ENCODE peak calls at places on chromosome 14, in five cellular contexts. C is MM.1S, I is GM23338, A is OCI-LY7, M is astrocyte. G is an unnamed sample.

GRCh38 chr14:61528591-61529021 is 166.7 kb upstream of the HIF1A start:
- DNase-seq in C (no peak), M (peak; percentile 96), A (no peak), I (no peak), G (no peak)

GRCh38 chr14:67766035-67766680 is 50.2 kb downstream of the ZFYVE26 start:
- DNase-seq in I (no peak), C (no peak), M (no peak), A (peak; percentile 13), G (peak; percentile 77)

GRCh38 chr14:39946796-39947195 is 514.6 kb upstream of the FBXO33 start:
- DNase-seq in M (peak; percentile 25), A (no peak), C (no peak), I (peak; percentile 0), G (peak; percentile 24)

GRCh38 chr14:90409209-90409730 is 12.4 kb downstream of the CALM1 start:
- DNase-seq in C (no peak), M (peak; percentile 98), A (no peak), I (no peak), G (no peak)

GRCh38 chr14:39229222-39229543 is 4.5 kb upstream of the MIA2 start:
- DNase-seq in C (no peak), M (no peak), A (peak; percentile 2), I (no peak), G (no peak)

GRCh38 chr14:101233391-101233790 is 327.9 kb upstream of the DIO3 start:
- DNase-seq in I (no peak), A (no peak), M (no peak), C (no peak), G (no peak)

GRCh38 chr14:89000007-89000942 is 175.8 kb downstream of the TTC8 start:
- DNase-seq in I (peak; percentile 48), M (peak; percentile 96), C (no peak), A (no peak), G (no peak)

GRCh38 chr14:38286481-38286880 is 30.6 kb upstream of the CLEC14A start:
- DNase-seq in I (no peak), A (no peak), C (no peak), M (peak; percentile 4), G (no peak)

GRCh38 chr14:75559451-75560187 is 18.8 kb upstream of the FLVCR2 start:
- DNase-seq in C (peak; percentile 21), M (peak; percentile 10), A (no peak), I (no peak), G (no peak)

GRCh38 chr14:61608245-61609142 is 86.8 kb upstream of the HIF1A start:
- DNase-seq in C (no peak), I (no peak), M (peak; percentile 83), A (no peak), G (no peak)

GRCh38 chr14:70955543-70956480 is 48.6 kb downstream of the PCNX1 start:
- DNase-seq in C (peak; percentile 39), I (peak; percentile 41), M (no peak), A (peak; percentile 27), G (peak; percentile 77)

GRCh38 chr14:78967111-78967809 is 797.1 kb downstream of the NRXN3 start:
- DNase-seq in I (no peak), A (no peak), M (peak; percentile 89), C (no peak), G (no peak)

GRCh38 chr14:60233251-60233650 is 15.8 kb upstream of the PPM1A start:
- DNase-seq in C (no peak), I (no peak), A (no peak), M (no peak), G (no peak)

GRCh38 chr14:101118746-101119610 is 215.5 kb upstream of the RTL1 start:
- DNase-seq in C (no peak), A (no peak), M (no peak), I (no peak), G (no peak)

GRCh38 chr14:51781352-51781751 is 79.1 kb upstream of the GNG2 start:
- DNase-seq in C (no peak), M (no peak), A (no peak), I (no peak), G (no peak)

GRCh38 chr14:72450473-72451044 is 443.3 kb downstream of the DPF3 start:
- DNase-seq in I (no peak), C (no peak), M (no peak), A (no peak), G (no peak)

GRCh38 chr14:67045440-67045839 is 143.8 kb upstream of the GARIN2 start:
- DNase-seq in M (no peak), C (no peak), A (no peak), I (no peak), G (no peak)

GRCh38 chr14:22781606-22782000 is 15.1 kb downstream of the OXA1L start:
- DNase-seq in A (no peak), C (no peak), M (peak; percentile 8), I (no peak), G (no peak)

GRCh38 chr14:26448181-26448855 is 149.5 kb downstream of the NOVA1 start:
- DNase-seq in I (no peak), C (no peak), A (no peak), M (no peak), G (no peak)

GRCh38 chr14:68921666-68922065 is 57.4 kb downstream of the ACTN1 start:
- DNase-seq in C (no peak), M (no peak), A (no peak), I (peak; percentile 50), G (no peak)
- H4K20me1 ChIP-seq in C (no peaks in the 10 kb centered on the region), M (peaks cover 97% of the 10 kb centered on the region), A (no peaks in the 10 kb centered on the region), I (peaks cover 24% of the 10 kb centered on the region), G (no peaks in the 10 kb centered on the region)

GRCh38 chr14:73739174-73739898 is 25.2 kb upstream of the PNMA1 start:
- DNase-seq in A (no peak), C (no peak), I (no peak), M (no peak), G (no peak)
- H4K20me1 ChIP-seq in A (peaks cover 32% of the 10 kb centered on the region), C (peaks cover 8% of the 10 kb centered on the region), I (peaks cover 2% of the 10 kb centered on the region), M (peaks cover 78% of the 10 kb centered on the region), G (peaks cover 66% of the 10 kb centered on the region)

GRCh38 chr14:93725002-93725582 is 63.2 kb downstream of the PRIMA1 start:
- DNase-seq in M (no peak), I (no peak), C (no peak), A (no peak), G (no peak)
- H4K20me1 ChIP-seq in M (no peaks in the 10 kb centered on the region), I (no peaks in the 10 kb centered on the region), C (no peaks in the 10 kb centered on the region), A (no peaks in the 10 kb centered on the region), G (no peaks in the 10 kb centered on the region)

GRCh38 chr14:35347323-35348043 is 55.3 kb downstream of the PSMA6 start:
- DNase-seq in C (no peak), M (no peak), I (peak; percentile 28), A (no peak), G (no peak)
- H4K20me1 ChIP-seq in C (no peaks in the 10 kb centered on the region), M (no peaks in the 10 kb centered on the region), I (no peaks in the 10 kb centered on the region), A (no peaks in the 10 kb centered on the region), G (no peaks in the 10 kb centered on the region)

GRCh38 chr14:99242816-99243795 is 28.9 kb downstream of the BCL11B start:
- DNase-seq in I (no peak), C (no peak), M (no peak), A (no peak), G (no peak)

GRCh38 chr14:99242238-99242637 is 29.8 kb downstream of the BCL11B start:
- DNase-seq in I (no peak), A (no peak), M (no peak), C (no peak), G (no peak)

GRCh38 chr14:99240512-99241313 is 31.3 kb downstream of the BCL11B start:
- DNase-seq in C (no peak), A (no peak), M (no peak), I (no peak), G (no peak)

GRCh38 chr14:99239661-99240092 is 32.3 kb downstream of the BCL11B start:
- DNase-seq in A (no peak), M (no peak), C (no peak), I (no peak), G (no peak)

DNA sequence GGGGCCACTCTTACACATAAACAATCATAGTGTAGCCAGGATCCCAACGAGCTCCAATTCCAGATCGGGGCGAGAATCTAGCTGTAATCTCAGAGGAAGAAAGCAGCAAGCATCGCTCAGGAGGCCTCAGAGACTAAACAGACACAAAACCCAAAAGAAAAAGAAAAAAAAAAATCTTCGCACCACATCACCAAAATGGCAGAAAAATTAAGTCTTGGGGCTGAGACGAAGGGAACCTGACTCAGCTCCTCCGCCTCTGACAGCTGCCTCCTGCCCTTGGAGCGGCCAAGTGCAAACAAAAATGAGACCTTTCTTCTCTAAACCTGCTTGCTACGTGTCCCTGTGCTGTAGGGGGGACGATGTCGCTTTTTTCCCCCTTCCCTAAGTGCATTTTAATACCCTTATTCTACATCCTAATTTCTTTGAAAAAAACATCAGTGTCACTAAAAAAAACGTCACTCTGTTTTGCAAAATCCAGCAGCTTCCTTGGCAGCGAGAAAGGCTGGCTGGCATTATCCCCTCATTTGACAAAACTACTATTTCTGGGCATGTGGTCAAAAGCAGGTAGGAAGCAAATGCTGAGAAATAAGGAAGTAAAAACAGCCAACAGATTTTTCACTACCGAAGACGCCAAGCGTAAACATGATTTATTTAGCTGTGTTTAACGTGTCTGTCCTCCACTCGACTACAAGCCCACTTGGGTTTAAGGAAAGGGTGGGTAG is 30.5 kb downstream of the BCL11B start:
- DNase-seq in C (no peak), M (no peak), A (no peak), I (no peak), G (no peak)
- H4K20me1 ChIP-seq in C (no peaks in the 10 kb centered on the region), M (no peaks in the 10 kb centered on the region), A (no peaks in the 10 kb centered on the region), I (no peaks in the 10 kb centered on the region), G (no peaks in the 10 kb centered on the region)